ENCODE peak calls at places on chromosomes 6 and 20, in five cellular contexts. T, K, V, A and H are unnamed samples.

GRCh38 chr20:703426-703825 is 27.8 kb upstream of the SCRT2 start:
- DNase-seq in K (no peak), T (no peak), A (no peak), V (no peak), H (no peak)

GRCh38 chr6:127247114-127248096 is 19.3 kb upstream of the RNF146 start:
- DNase-seq in V (peak; percentile 50), T (no peak), A (no peak), K (no peak), H (no peak)

GRCh38 chr6:15496345-15497131 is 166.3 kb downstream of the DTNBP1 start:
- DNase-seq in A (no peak), K (no peak), T (no peak), V (no peak), H (no peak)

GRCh38 chr6:42929928-42930360 is 664 bp downstream of the CNPY3 start:
- DNase-seq in V (peak; percentile 71), A (peak; percentile 57), K (peak; percentile 77), T (no peak), H (no peak)

GRCh38 chr6:97437087-97437486 is 154.1 kb upstream of the MMS22L start:
- DNase-seq in A (no peak), T (peak; percentile 77), K (peak; percentile 43), V (peak; percentile 35), H (no peak)

GRCh38 chr6:35343835-35344550 is 1.6 kb downstream of the PPARD start:
- DNase-seq in T (no peak), K (no peak), A (no peak), V (no peak), H (no peak)

GRCh38 chr6:117536317-117536716 is 53.8 kb downstream of the DCBLD1 start:
- DNase-seq in V (peak; percentile 69), K (peak; percentile 45), A (peak; percentile 47), T (no peak), H (no peak)

GRCh38 chr6:167847936-167848335 is 21.2 kb downstream of the AFDN start:
- DNase-seq in T (peak; percentile 56), A (no peak), K (no peak), V (no peak), H (no peak)

GRCh38 chr20:25544316-25544715 is 41.0 kb downstream of the NINL start:
- DNase-seq in K (peak; percentile 23), T (no peak), A (no peak), V (peak; percentile 13), H (no peak)

GRCh38 chr6:124560836-124561585 is 401.2 kb upstream of the RNF217 start:
- DNase-seq in V (no peak), A (no peak), K (no peak), T (no peak), H (no peak)

GRCh38 chr6:33014841-33015634 is 5.6 kb upstream of the HLA-DOA start:
- DNase-seq in A (peak; percentile 78), K (peak; percentile 91), V (peak; percentile 93), T (peak; percentile 92), H (no peak)

GRCh38 chr6:107668826-107669474 is 155.2 kb downstream of the SCML4 start:
- DNase-seq in K (no peak), V (no peak), T (no peak), A (no peak), H (no peak)

GRCh38 chr6:125149256-125150144 is 4.1 kb upstream of the TPD52L1 start:
- DNase-seq in A (peak; percentile 50), K (peak; percentile 60), T (no peak), V (peak; percentile 51), H (no peak)

GRCh38 chr6:69601132-69601531 is 195.7 kb downstream of the LMBRD1 start:
- DNase-seq in A (no peak), V (no peak), K (no peak), T (no peak), H (no peak)

GRCh38 chr6:25155221-25155620 is 124.0 kb upstream of the CARMIL1 start:
- DNase-seq in V (no peak), K (no peak), T (no peak), A (no peak), H (no peak)

GRCh38 chr6:122789862-122790739 is 1.0 kb downstream of the SMPDL3A start:
- DNase-seq in T (peak; percentile 70), K (no peak), A (peak; percentile 43), V (peak; percentile 17), H (no peak)

GRCh38 chr6:52407467-52407866 is 12.7 kb upstream of the EFHC1 start:
- DNase-seq in T (peak; percentile 75), V (peak; percentile 73), A (peak; percentile 44), K (peak; percentile 70), H (no peak)

GRCh38 chr20:57361517-57361916 is 10.5 kb downstream of the RAE1 start:
- DNase-seq in V (peak; percentile 83), T (no peak), K (peak; percentile 87), A (peak; percentile 77), H (no peak)

GRCh38 chr6:7170117-7170732 is 62.5 kb downstream of the RREB1 start:
- DNase-seq in T (no peak), A (no peak), K (no peak), V (no peak), H (no peak)

GRCh38 chr6:34259529-34260069 is 10.8 kb upstream of the SMIM29 start:
- DNase-seq in V (no peak), T (no peak), K (no peak), A (no peak), H (no peak)

GRCh38 chr6:30721198-30722024 is 1.3 kb downstream of the TUBB start:
- DNase-seq in K (peak; percentile 89), V (peak; percentile 89), A (peak; percentile 72), T (peak; percentile 89), H (peak; percentile 97)

GRCh38 chr20:38243617-38244016 is 16.9 kb downstream of the KIAA1755 start:
- DNase-seq in T (no peak), V (no peak), K (no peak), A (no peak), H (no peak)

GRCh38 chr6:26199773-26200728 is 112.8 kb downstream of the HFE start:
- DNase-seq in A (peak; percentile 68), K (peak; percentile 64), V (peak; percentile 42), T (peak; percentile 52), H (no peak)

GRCh38 chr20:17808357-17808756 is 108.6 kb downstream of the BANF2 start:
- DNase-seq in V (peak; percentile 82), T (no peak), K (peak; percentile 88), A (peak; percentile 62), H (no peak)

GRCh38 chr6:142675925-142676324 is 269.1 kb downstream of the HIVEP2 start:
- DNase-seq in T (no peak), V (no peak), K (no peak), A (no peak), H (no peak)
- TF ChIP-seq CTCF in T (no peak), V (no peak), K (no peak), A (no peak), H (no peak)

GRCh38 chr6:133040025-133040838 is 200.9 kb upstream of the EYA4 start:
- DNase-seq in V (peak; percentile 16), A (peak; percentile 38), T (peak; percentile 59), K (peak; percentile 53), H (no peak)
- TF ChIP-seq CTCF in V (peak; percentile 44), A (peak; percentile 74), T (peak; percentile 57), K (peak; percentile 69), H (peak; percentile 73)

DNA sequence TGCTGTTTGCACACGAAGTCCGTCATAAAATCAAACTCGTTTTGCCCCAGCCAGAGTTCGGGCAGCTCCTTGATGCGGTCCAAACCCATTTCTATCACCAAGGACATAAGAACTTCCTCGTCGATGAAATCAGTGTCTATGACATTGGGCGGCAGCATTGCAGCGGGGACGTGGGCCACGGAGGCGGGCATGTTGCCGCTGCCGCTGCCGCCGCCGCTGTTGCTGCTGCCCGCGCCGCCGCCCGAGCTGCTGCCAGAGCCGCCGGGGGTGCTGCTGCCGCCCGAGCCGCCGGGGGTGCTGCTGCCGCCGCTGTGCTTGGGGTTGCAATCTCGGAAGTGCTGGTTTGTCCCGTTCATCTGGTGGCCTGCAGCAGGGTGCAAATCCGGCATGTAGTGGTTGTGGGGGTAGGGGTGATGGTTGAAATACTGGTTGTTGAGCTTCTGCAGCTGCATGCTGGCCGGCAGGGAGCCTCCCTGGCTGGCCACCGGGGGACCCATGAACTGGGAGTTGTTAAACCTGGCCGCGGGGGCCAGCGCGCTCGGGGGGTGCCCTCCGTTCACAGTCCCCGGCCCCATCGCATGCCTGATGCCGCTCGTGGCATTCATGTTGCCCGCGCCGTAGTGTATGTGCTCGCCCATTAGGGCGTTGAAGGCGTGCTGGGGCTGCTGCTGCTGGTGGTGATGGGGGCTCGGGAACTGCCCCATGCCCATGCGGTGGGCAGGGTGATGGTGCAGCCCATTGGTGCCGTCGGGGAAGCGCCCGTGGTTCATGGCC is 1.1 kb downstream of the CITED2 start:
- DNase-seq in A (peak; percentile 37), T (peak; percentile 55), K (peak; percentile 55), V (peak; percentile 60), H (peak; percentile 89)
- TF ChIP-seq CTCF in A (peak; percentile 31), T (no peak), K (peak; percentile 15), V (peak; percentile 16), H (peak; percentile 33)

DNA sequence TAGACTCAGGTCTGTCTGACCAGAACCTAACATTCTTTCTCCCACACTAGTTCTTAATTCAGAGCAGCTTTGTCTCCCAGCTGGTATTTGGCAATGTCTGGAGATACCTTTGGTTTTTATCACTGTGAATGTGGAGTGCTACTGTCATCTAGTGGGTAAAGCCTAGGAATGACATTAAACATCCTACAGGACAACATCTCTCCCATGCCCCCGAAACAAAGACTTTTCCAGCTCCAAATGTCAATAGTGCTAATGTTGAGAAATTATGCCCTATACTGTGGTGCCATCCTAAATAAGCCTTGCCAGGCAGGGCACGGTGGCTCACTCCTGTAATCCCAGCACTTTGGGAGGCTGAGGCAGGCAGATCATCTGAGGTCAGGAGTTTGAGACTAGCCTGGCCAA is 4.2 kb upstream of the TTPAL start:
- DNase-seq in K (peak; percentile 77), V (peak; percentile 66), T (peak; percentile 36), A (no peak), H (no peak)
- TF ChIP-seq CTCF in K (peak; percentile 73), V (peak; percentile 61), T (peak; percentile 31), A (peak; percentile 61), H (peak; percentile 51)

DNA sequence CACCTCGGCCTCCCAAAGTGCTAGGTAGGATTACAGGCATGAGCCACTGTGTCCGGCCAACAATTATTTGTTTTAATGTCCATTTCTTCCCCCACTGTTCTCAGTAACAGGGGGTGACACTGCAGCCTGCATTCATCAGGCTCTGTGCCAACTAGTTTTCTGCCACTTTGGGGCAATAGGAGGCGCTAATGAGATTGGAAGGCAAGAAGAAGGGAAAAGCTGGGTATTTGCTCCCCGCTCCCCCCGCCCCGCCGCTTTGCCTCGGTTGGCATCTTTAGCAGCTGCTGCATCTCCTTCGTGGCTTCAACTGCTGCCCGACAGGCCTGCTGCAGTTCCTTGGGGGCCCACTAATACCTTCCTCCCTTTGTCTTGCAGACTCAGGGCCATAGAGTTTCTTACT is 35.0 kb upstream of the MDGA1 start:
- DNase-seq in A (no peak), T (peak; percentile 63), K (no peak), V (no peak), H (no peak)
- TF ChIP-seq CTCF in A (peak; percentile 23), T (peak; percentile 62), K (no peak), V (no peak), H (no peak)

DNA sequence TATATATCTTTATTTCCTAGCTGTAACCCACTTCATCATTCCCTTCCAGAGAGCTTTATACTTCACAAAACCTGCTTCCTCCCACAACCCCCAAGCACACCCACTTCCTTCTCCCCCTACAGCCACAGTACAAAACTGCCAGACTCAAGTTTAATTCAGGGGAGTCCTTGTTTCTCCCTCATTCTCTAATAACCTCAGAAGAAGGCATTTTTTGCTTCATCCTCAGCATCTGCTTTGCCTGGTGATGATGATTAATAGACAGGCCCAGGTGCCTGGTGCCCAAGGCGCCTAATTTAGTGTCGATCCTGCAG is 414.3 kb downstream of the KIF16B start:
- DNase-seq in V (no peak), T (no peak), A (no peak), K (no peak), H (no peak)
- TF ChIP-seq CTCF in V (no peak), T (no peak), A (no peak), K (no peak), H (no peak)